ENCODE peak calls at places on chromosomes 3 and 15, in nine cellular contexts. N is stimulated activated CD4-positive, alpha-beta T cell treated with anti-CD3 and anti-CD28 coated beads, Interleukin-2, amount 100 ng/mL, for 24 hours; H is ELF-1; Y is cardiac septum; A is T-cell; P is WTC11; C is MV-4-11; J is MCF 10A; R is suprapubic skin. W is an unnamed sample.

GRCh38 chr15:91992940-91993339 is 139.4 kb downstream of the SLCO3A1 start:
- DNase-seq in H (no peak), J (no peak), A (no peak), Y (no peak), R (no peak), P (no peak), C (peak), N (no peak), W (no peak)

GRCh38 chr15:31442203-31443090 is 115.8 kb downstream of the KLF13 start:
- DNase-seq in P (no peak), A (no peak), H (peak), R (peak), Y (no peak), J (peak), C (peak), N (no peak), W (no peak)

GRCh38 chr3:134722899-134723484 is 72.1 kb upstream of the EPHB1 start:
- DNase-seq in J (no peak), R (no peak), Y (no peak), A (no peak), C (no peak), H (no peak), N (no peak), P (no peak), W (no peak)

GRCh38 chr15:67108122-67108871 is 42.9 kb downstream of the SMAD3 start:
- DNase-seq in P (no peak), C (peak), R (no peak), H (no peak), A (no peak), Y (no peak), J (no peak), N (no peak), W (no peak)

GRCh38 chr15:80803580-80804525 is 24.7 kb downstream of the CEMIP start:
- DNase-seq in H (no peak), R (no peak), N (peak), Y (no peak), C (no peak), A (no peak), P (no peak), J (no peak), W (no peak)

GRCh38 chr3:185555101-185555501 is 2.7 kb upstream of the LIPH start:
- DNase-seq in H (no peak), P (no peak), Y (no peak), C (no peak), J (no peak), A (no peak), R (no peak), N (no peak), W (no peak)

GRCh38 chr15:79091204-79091867 is 756 bp upstream of the RASGRF1 start:
- DNase-seq in R (no peak), P (peak), C (no peak), N (peak), J (no peak), Y (peak), A (no peak), H (peak), W (no peak)

GRCh38 chr3:133472242-133472641 is 72.4 kb downstream of the BFSP2 start:
- DNase-seq in J (no peak), A (no peak), N (no peak), Y (no peak), R (no peak), P (peak), H (peak), C (no peak), W (no peak)

GRCh38 chr15:74203914-74204431 is 1.4 kb upstream of the STRA6 start:
- DNase-seq in N (no peak), Y (no peak), P (peak), H (peak), A (no peak), C (no peak), J (peak), R (no peak), W (peak)

GRCh38 chr15:82135645-82136044 is 89.8 kb upstream of the MEX3B start:
- DNase-seq in C (no peak), R (no peak), H (no peak), N (no peak), A (no peak), J (no peak), P (no peak), Y (no peak), W (no peak)

GRCh38 chr3:107366766-107367165 is 10.5 kb upstream of the CCDC54 start:
- DNase-seq in Y (no peak), A (no peak), C (no peak), J (peak), H (peak), R (no peak), N (no peak), P (peak), W (no peak)